ENCODE peak calls at places on chromosomes 1 and 21, in seven cellular contexts. U is vagina; S is omental fat pad; C is naive thymus-derived CD8-positive, alpha-beta T cell; Q is activated T-cell treated with anti-CD3 and anti-CD28 coated beads, Interleukin-2, amount 50 U/mL, for 4 hours; K is stimulated activated CD4-positive, alpha-beta T cell treated with anti-CD3 and anti-CD28 coated beads, Interleukin-1b, Interleukin-23, amount 100 ng/mL, for 48 hours; N is stimulated activated CD8-positive, alpha-beta memory T cell treated with anti-CD3 and anti-CD28 coated beads, Interleukin-7, amount 100 ng/mL, for 4 hours. J is an unnamed sample.

GRCh38 chr1:114270255-114271117 is 116.8 kb upstream of the SYT6 start:
- DNase-seq in U (no peak), S (no peak), C (no peak), Q (no peak), K (no peak), N (no peak), J (no peak)

GRCh38 chr1:193558491-193559028 is 372.1 kb upstream of the B3GALT2 start:
- DNase-seq in U (no peak), S (no peak), C (no peak), Q (no peak), K (no peak), N (no peak), J (no peak)

GRCh38 chr1:109627692-109628399 is 8.2 kb downstream of the AMPD2 start:
- DNase-seq in U (no peak), S (no peak), C (no peak), Q (no peak), K (no peak), N (no peak), J (no peak)

GRCh38 chr1:220841293-220841692 is 38.0 kb upstream of the HLX start:
- DNase-seq in U (no peak), S (no peak), C (no peak), Q (no peak), K (no peak), N (no peak), J (no peak)

GRCh38 chr1:34923490-34923889 is 6.0 kb downstream of the DLGAP3 start:
- DNase-seq in U (no peak), S (no peak), C (no peak), Q (no peak), K (no peak), N (no peak), J (no peak)

GRCh38 chr1:156711011-156711817 is 5.8 kb upstream of the CRABP2 start:
- DNase-seq in U (no peak), S (no peak), C (no peak), Q (no peak), K (no peak), N (no peak), J (no peak)

GRCh38 chr1:44170281-44170823 is 28.9 kb upstream of the KLF18 start:
- DNase-seq in U (no peak), S (no peak), C (no peak), Q (no peak), K (no peak), N (no peak), J (no peak)

GRCh38 chr21:35204850-35205564 is 155.9 kb upstream of the RUNX1 start:
- DNase-seq in U (no peak), S (no peak), C (no peak), Q (no peak), K (peak), N (no peak), J (peak)

GRCh38 chr1:14413809-14414208 is 184.7 kb upstream of the KAZN start:
- DNase-seq in U (no peak), S (no peak), C (no peak), Q (no peak), K (no peak), N (no peak), J (no peak)

GRCh38 chr1:34406377-34406776 is 229.7 kb downstream of the C1orf94 start:
- DNase-seq in U (peak), S (no peak), C (no peak), Q (no peak), K (no peak), N (no peak), J (no peak)

GRCh38 chr1:84643183-84643582 is 47.1 kb downstream of the SSX2IP start:
- DNase-seq in U (no peak), S (no peak), C (no peak), Q (no peak), K (no peak), N (no peak), J (no peak)

GRCh38 chr1:48216276-48216675 is 6.2 kb upstream of the SLC5A9 start:
- DNase-seq in U (no peak), S (no peak), C (no peak), Q (no peak), K (no peak), N (no peak), J (no peak)

GRCh38 chr1:101150676-101151075 is 86.1 kb upstream of the S1PR1 start:
- DNase-seq in U (no peak), S (no peak), C (no peak), Q (no peak), K (no peak), N (no peak), J (no peak)

GRCh38 chr1:231763481-231763880 is 136.9 kb downstream of the DISC1 start:
- DNase-seq in U (no peak), S (no peak), C (no peak), Q (no peak), K (no peak), N (no peak), J (no peak)

GRCh38 chr1:110188116-110188618 is 21.9 kb upstream of the KCNC4 start:
- DNase-seq in U (no peak), S (no peak), C (no peak), Q (no peak), K (no peak), N (no peak), J (no peak)

GRCh38 chr1:42259059-42259738 is 75.8 kb downstream of the FOXJ3 start:
- DNase-seq in U (no peak), S (no peak), C (no peak), Q (no peak), K (no peak), N (no peak), J (no peak)

GRCh38 chr1:154608522-154609294 is 722 bp upstream of the ADAR start:
- DNase-seq in U (no peak), S (peak), C (peak), Q (no peak), K (peak), N (no peak), J (peak)

GRCh38 chr1:117655220-117655577 is 49.4 kb downstream of the TENT5C start:
- DNase-seq in U (no peak), S (no peak), C (no peak), Q (no peak), K (no peak), N (no peak), J (no peak)

GRCh38 chr1:180154003-180154324 is 705 bp upstream of the QSOX1 start:
- DNase-seq in U (no peak), S (no peak), C (no peak), Q (no peak), K (no peak), N (no peak), J (no peak)

GRCh38 chr1:76425843-76426145 is 351.2 kb downstream of the ST6GALNAC3 start:
- DNase-seq in U (no peak), S (no peak), C (no peak), Q (no peak), K (no peak), N (no peak), J (no peak)